ENCODE peak calls at places on chromosomes 11 and 22, in five cellular contexts. U is neuronal stem cell, D is NCI-H774, O is OCI-M1, M is germinal center. Z is an unnamed sample.

GRCh38 chr11:38835986-38836385 is 2237.9 kb upstream of the RAG2 start:
- DNase-seq in M (no peak), U (no peak), O (no peak), D (no peak), Z (no peak)

GRCh38 chr11:134069426-134069921 is 602 bp downstream of the JAM3 start:
- DNase-seq in D (no peak), U (no peak), O (no peak), M (no peak), Z (no peak)

GRCh38 chr11:119717839-119718534 is 11.0 kb downstream of the NECTIN1 start:
- DNase-seq in U (peak; percentile 82), M (no peak), D (no peak), O (no peak), Z (no peak)

GRCh38 chr11:68021167-68021787 is 9.2 kb upstream of the NDUFS8 start:
- DNase-seq in D (no peak), M (no peak), O (peak; percentile 57), U (no peak), Z (no peak)

GRCh38 chr22:44186121-44186510 is 5.4 kb downstream of the PARVG start:
- DNase-seq in D (no peak), O (no peak), U (no peak), M (no peak), Z (no peak)

GRCh38 chr11:125370561-125371389 is 125.3 kb downstream of the FEZ1 start:
- DNase-seq in D (no peak), O (no peak), M (no peak), U (no peak), Z (no peak)

GRCh38 chr22:20080445-20080775 is 369 bp downstream of the DGCR8 start:
- DNase-seq in U (peak; percentile 58), D (peak; percentile 64), O (peak; percentile 87), M (peak; percentile 88), Z (no peak)

GRCh38 chr11:114615448-114616361 is 20.1 kb upstream of the NXPE4 start:
- DNase-seq in M (no peak), D (no peak), U (no peak), O (no peak), Z (no peak)

GRCh38 chr11:46665356-46665755 is 35.1 kb downstream of the ARHGAP1 start:
- DNase-seq in O (no peak), D (no peak), U (no peak), M (no peak), Z (no peak)

GRCh38 chr11:110125632-110126031 is 32.4 kb downstream of the ZC3H12C start:
- DNase-seq in M (no peak), U (no peak), D (no peak), O (peak; percentile 61), Z (no peak)

GRCh38 chr22:30290679-30291333 is 1.5 kb upstream of the CASTOR1 start:
- DNase-seq in O (peak; percentile 31), M (peak; percentile 30), U (peak; percentile 20), D (peak; percentile 17), Z (no peak)

GRCh38 chr22:20028855-20029549 is 8.1 kb downstream of the TANGO2 start:
- DNase-seq in O (no peak), D (no peak), U (no peak), M (no peak), Z (no peak)

GRCh38 chr22:46070722-46071450 is 79.4 kb upstream of the PPARA start:
- DNase-seq in U (no peak), D (peak; percentile 74), M (peak; percentile 36), O (peak; percentile 74), Z (peak; percentile 60)

GRCh38 chr11:57459112-57460016 is 964 bp upstream of the RTN4RL2 start:
- DNase-seq in U (no peak), O (peak; percentile 47), D (no peak), M (no peak), Z (peak; percentile 40)

GRCh38 chr11:66747480-66747879 is 18.5 kb upstream of the SPTBN2 start:
- DNase-seq in O (no peak), D (no peak), U (no peak), M (no peak), Z (no peak)

GRCh38 chr11:32099516-32099915 is 8.6 kb downstream of the RCN1 start:
- DNase-seq in M (no peak), O (no peak), U (no peak), D (no peak), Z (no peak)

GRCh38 chr22:37017356-37017755 is 1.9 kb downstream of the TST start:
- DNase-seq in O (no peak), U (no peak), D (no peak), M (no peak), Z (no peak)

GRCh38 chr11:126416542-126417090 is 61.1 kb downstream of the ST3GAL4 start:
- DNase-seq in O (no peak), U (peak; percentile 59), M (peak; percentile 95), D (peak; percentile 87), Z (no peak)

GRCh38 chr11:39412117-39412516 is 2047.3 kb downstream of the LRRC4C start:
- DNase-seq in D (no peak), U (no peak), M (no peak), O (no peak), Z (no peak)

GRCh38 chr11:130635937-130636336 is 187.5 kb downstream of the ADAMTS15 start:
- DNase-seq in M (no peak), U (no peak), D (no peak), O (no peak), Z (no peak)

GRCh38 chr11:65802841-65803240 is 16.0 kb downstream of the OVOL1 start:
- DNase-seq in D (no peak), O (no peak), U (no peak), M (no peak), Z (no peak)

GRCh38 chr11:72014761-72015320 is 16.1 kb downstream of the IL18BP start:
- DNase-seq in D (no peak), M (no peak), O (no peak), U (no peak), Z (no peak)

GRCh38 chr11:87290304-87290922 is 252.7 kb downstream of the TMEM135 start:
- DNase-seq in D (peak; percentile 70), O (peak; percentile 98), U (peak; percentile 42), M (peak; percentile 22), Z (peak; percentile 69)

GRCh38 chr22:25774575-25775026 is 32.6 kb downstream of the MYO18B start:
- DNase-seq in M (peak; percentile 21), D (no peak), O (no peak), U (peak; percentile 44), Z (no peak)

GRCh38 chr11:80722616-80723015 is 1281.8 kb upstream of the TENM4 start:
- DNase-seq in U (no peak), D (no peak), O (no peak), M (no peak), Z (no peak)

Z was measured in Kasumi-1.